ENCODE peak calls at places on chromosomes 5 and 9, in eight cellular contexts. M is SJSA1, S is endodermal cell, T is astrocyte of the spinal cord, L is cardiac muscle cell, E is Peyer's patch, D is GM23338, N is AG10803. Q is an unnamed sample.

GRCh38 chr9:134651226-134651905 is 9.8 kb downstream of the COL5A1 start:
- DNase-seq in M (no peak), S (no peak), T (no peak), L (no peak), E (no peak), D (no peak), N (no peak), Q (no peak)

GRCh38 chr9:107141967-107142366 is 141.1 kb upstream of the RAD23B start:
- DNase-seq in M (no peak), S (peak; percentile 55), T (peak; percentile 19), L (peak; percentile 14), E (no peak), D (peak; percentile 29), N (no peak), Q (no peak)

GRCh38 chr9:97388721-97389238 is 23.1 kb upstream of the TDRD7 start:
- DNase-seq in M (no peak), S (no peak), T (no peak), L (no peak), E (no peak), D (no peak), N (no peak), Q (no peak)

GRCh38 chr9:95504053-95504963 is 12.5 kb downstream of the PTCH1 start:
- DNase-seq in M (peak; percentile 64), S (peak; percentile 86), T (peak; percentile 17), L (peak; percentile 46), E (no peak), D (peak; percentile 84), N (peak; percentile 69), Q (peak; percentile 27)

GRCh38 chr5:6504677-6505414 is 56.2 kb downstream of the UBE2QL1 start:
- DNase-seq in M (no peak), S (peak; percentile 24), T (peak; percentile 68), L (no peak), E (no peak), D (no peak), N (peak; percentile 21), Q (peak; percentile 8)

GRCh38 chr5:132557425-132557805 is 638 bp downstream of the RAD50 start:
- DNase-seq in M (no peak), S (peak; percentile 79), T (peak; percentile 28), L (peak; percentile 27), E (peak; percentile 89), D (peak; percentile 69), N (peak; percentile 48), Q (peak; percentile 33)

GRCh38 chr5:68134033-68134668 is 81.4 kb upstream of the PIK3R1 start:
- DNase-seq in M (no peak), S (peak; percentile 61), T (no peak), L (peak; percentile 55), E (no peak), D (peak; percentile 62), N (peak; percentile 32), Q (no peak)

GRCh38 chr9:94656190-94656589 is 16.9 kb upstream of the FBP1 start:
- DNase-seq in M (no peak), S (peak; percentile 60), T (no peak), L (peak; percentile 17), E (peak; percentile 82), D (peak; percentile 24), N (no peak), Q (no peak)

GRCh38 chr9:94869415-94869838 is 142.9 kb downstream of the AOPEP start:
- DNase-seq in M (no peak), S (no peak), T (peak; percentile 58), L (peak; percentile 65), E (no peak), D (no peak), N (no peak), Q (no peak)

GRCh38 chr9:19186240-19186639 is 44.3 kb upstream of the DENND4C start:
- DNase-seq in M (no peak), S (no peak), T (no peak), L (no peak), E (no peak), D (no peak), N (peak; percentile 12), Q (peak; percentile 22)

GRCh38 chr9:85742630-85742928 is 825 bp upstream of the AGTPBP1 start:
- DNase-seq in M (no peak), S (no peak), T (peak; percentile 65), L (peak; percentile 73), E (no peak), D (no peak), N (peak; percentile 69), Q (peak; percentile 57)

GRCh38 chr5:142179776-142180387 is 71.3 kb downstream of the NDFIP1 start:
- DNase-seq in M (no peak), S (no peak), T (no peak), L (no peak), E (no peak), D (no peak), N (no peak), Q (peak; percentile 23)

GRCh38 chr9:116382053-116382452 is 228.5 kb downstream of the PAPPA start:
- DNase-seq in M (no peak), S (no peak), T (no peak), L (no peak), E (no peak), D (no peak), N (no peak), Q (no peak)

GRCh38 chr9:115640887-115641286 is 512.7 kb upstream of the PAPPA start:
- DNase-seq in M (no peak), S (no peak), T (peak; percentile 84), L (peak; percentile 71), E (no peak), D (no peak), N (peak; percentile 88), Q (peak; percentile 86)

GRCh38 chr5:89712135-89712700 is 697.3 kb downstream of the CETN3 start:
- DNase-seq in M (no peak), S (no peak), T (no peak), L (no peak), E (no peak), D (no peak), N (no peak), Q (no peak)

GRCh38 chr5:61327761-61328753 is 4.0 kb upstream of the ZSWIM6 start:
- DNase-seq in M (peak; percentile 62), S (peak; percentile 29), T (peak; percentile 89), L (peak; percentile 86), E (no peak), D (peak; percentile 40), N (peak; percentile 85), Q (peak; percentile 84)

GRCh38 chr5:134533115-134533815 is 7.8 kb downstream of the JADE2 start:
- DNase-seq in M (no peak), S (no peak), T (no peak), L (peak; percentile 75), E (peak; percentile 62), D (no peak), N (peak; percentile 71), Q (no peak)

GRCh38 chr5:5050797-5051196 is 89.3 kb upstream of the ADAMTS16 start:
- DNase-seq in M (no peak), S (no peak), T (no peak), L (no peak), E (no peak), D (no peak), N (no peak), Q (no peak)

GRCh38 chr5:170388818-170389217 is 349 bp downstream of the KCNMB1 start:
- DNase-seq in M (no peak), S (peak; percentile 65), T (no peak), L (no peak), E (no peak), D (no peak), N (no peak), Q (no peak)
- H3K4me3 ChIP-seq in M (no peak overlapping the region), S (no peak overlapping the region), T (no peak overlapping the region), L (no peak overlapping the region), E (no peak overlapping the region), D (no peak overlapping the region), N (no peak overlapping the region), Q (no peak overlapping the region)

DNA sequence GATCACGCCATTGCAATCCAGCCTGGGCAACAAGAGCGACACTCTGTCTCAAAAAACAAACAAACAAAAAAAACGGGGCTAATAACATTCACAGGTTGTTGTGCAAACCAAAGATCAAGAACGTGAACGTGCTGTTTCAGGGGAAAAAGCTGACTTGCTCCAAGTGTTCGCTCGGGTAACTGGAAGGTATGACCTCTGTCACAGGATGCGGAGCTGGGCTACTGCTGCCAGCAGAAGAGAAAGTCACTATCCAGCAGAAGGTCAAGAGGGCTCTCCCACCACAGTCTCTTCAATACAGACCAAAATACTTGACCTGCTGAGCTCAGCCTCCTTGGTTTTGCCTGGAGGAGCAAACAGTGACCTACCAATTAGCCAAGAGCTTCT is 59.7 kb downstream of the ABCA1 start:
- DNase-seq in M (no peak), S (no peak), T (no peak), L (no peak), E (no peak), D (no peak), N (no peak), Q (no peak)
- H3K4me3 ChIP-seq in M (no peak overlapping the region), S (no peak overlapping the region), T (no peak overlapping the region), L (no peak overlapping the region), E (no peak overlapping the region), D (no peak overlapping the region), N (no peak overlapping the region), Q (no peak overlapping the region)

GRCh38 chr5:36878421-36879088 is 2.0 kb downstream of the NIPBL start:
- DNase-seq in M (peak; percentile 55), S (peak; percentile 87), T (peak; percentile 59), L (peak; percentile 68), E (no peak), D (peak; percentile 84), N (peak; percentile 46), Q (peak; percentile 56)

GRCh38 chr5:36877667-36878420 is 1.3 kb downstream of the NIPBL start:
- DNase-seq in M (no peak), S (no peak), T (peak; percentile 46), L (peak; percentile 21), E (no peak), D (peak; percentile 31), N (no peak), Q (peak; percentile 76)

GRCh38 chr5:36881304-36881703 is 4.7 kb downstream of the NIPBL start:
- DNase-seq in M (no peak), S (no peak), T (no peak), L (no peak), E (no peak), D (no peak), N (no peak), Q (no peak)

GRCh38 chr5:36880761-36881160 is 4.2 kb downstream of the NIPBL start:
- DNase-seq in M (no peak), S (no peak), T (no peak), L (peak; percentile 13), E (no peak), D (no peak), N (no peak), Q (peak; percentile 25)

DNA sequence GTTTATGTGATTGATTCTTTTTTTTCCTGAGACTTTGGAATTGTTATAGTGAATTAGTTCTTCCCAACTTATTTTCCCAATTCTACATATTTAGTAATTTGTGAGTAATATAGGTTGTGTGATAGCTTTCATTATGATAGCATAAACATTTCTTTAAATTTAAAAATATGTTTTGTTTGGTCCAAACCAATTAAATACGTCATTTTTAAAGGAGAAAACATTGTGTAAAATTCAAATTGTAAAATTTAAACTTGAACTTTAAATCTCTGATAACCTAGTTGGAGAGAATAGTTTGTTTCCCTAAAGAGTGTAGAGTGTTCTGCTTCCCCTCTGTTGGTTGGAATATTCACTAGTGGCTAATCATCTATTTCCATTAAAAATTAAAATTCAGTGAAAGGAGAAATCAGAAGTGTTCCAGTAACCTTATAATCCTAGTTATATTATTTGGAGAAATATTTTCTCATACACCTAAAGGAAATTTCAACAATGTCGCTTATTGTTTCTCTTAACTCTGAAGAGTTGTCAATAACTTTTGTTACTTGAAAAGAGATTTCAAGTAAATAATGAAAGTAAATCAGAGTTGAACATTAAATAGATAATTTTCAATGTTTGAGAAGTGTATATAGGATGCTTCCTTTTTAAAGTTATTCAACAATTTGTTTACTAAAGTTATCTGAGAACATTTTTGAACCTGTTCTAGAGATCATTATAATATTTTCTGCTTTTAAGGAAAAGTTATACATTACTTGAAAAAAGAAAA is 2.9 kb downstream of the NIPBL start:
- DNase-seq in M (no peak), S (no peak), T (no peak), L (no peak), E (no peak), D (no peak), N (no peak), Q (no peak)
- H3K4me3 ChIP-seq in M (peak overlapping the region; percentile 86), S (peak overlapping the region; percentile 95), T (peak overlapping the region; percentile 70), L (peak overlapping the region; percentile 89), E (peak overlapping the region; percentile 84), D (peak overlapping the region; percentile 86), N (peak overlapping the region; percentile 83), Q (peak overlapping the region; percentile 69)

GRCh38 chr5:56259002-56259511 is 25.9 kb upstream of the ANKRD55 start:
- DNase-seq in M (peak; percentile 73), S (no peak), T (peak; percentile 95), L (peak; percentile 96), E (no peak), D (no peak), N (peak; percentile 98), Q (peak; percentile 91)
- H3K4me3 ChIP-seq in M (no peak overlapping the region), S (no peak overlapping the region), T (no peak overlapping the region), L (no peak overlapping the region), E (no peak overlapping the region), D (no peak overlapping the region), N (no peak overlapping the region), Q (no peak overlapping the region)

Q was measured in mammary epithelial cell.